ENCODE peak calls at places on chromosomes 2 and 18, in nine cellular contexts. R is adrenal gland; M is uterus; W is left ventricle myocardium inferior; T is hepatocyte; S is CD4-positive, CD25-positive, alpha-beta regulatory T cell; A is Caco-2; K is K562; Q is lower lobe of right lung. H is an unnamed sample. For H3K36me3 and H3K4me1, the result is how much of the 10 kb centered on the place peaks cover.

GRCh38 chr2:204825054-204825453 is 279.8 kb downstream of the PARD3B start:
- DNase-seq in S (no peak), A (peak), M (no peak), R (no peak), W (no peak), T (peak), K (no peak), Q (no peak), H (no peak)

GRCh38 chr2:195318440-195319111 is 338.4 kb upstream of the SLC39A10 start:
- DNase-seq in A (no peak), S (peak), R (peak), Q (no peak), K (peak), W (no peak), T (peak), M (no peak), H (no peak)

GRCh38 chr2:232687382-232688160 is 9.6 kb upstream of the GIGYF2 start:
- DNase-seq in K (no peak), Q (no peak), W (no peak), S (no peak), T (no peak), A (no peak), M (no peak), R (no peak), H (no peak)

GRCh38 chr2:12932192-12932591 is 215.5 kb downstream of the TRIB2 start:
- DNase-seq in Q (no peak), R (peak), K (peak), M (no peak), S (no peak), W (no peak), A (no peak), T (no peak), H (no peak)

GRCh38 chr2:207558106-207558505 is 28.3 kb downstream of the CREB1 start:
- DNase-seq in Q (no peak), S (no peak), A (no peak), T (no peak), R (no peak), M (no peak), W (no peak), K (no peak), H (no peak)

GRCh38 chr18:29271496-29271895 is 1094.6 kb upstream of the CDH2 start:
- DNase-seq in S (no peak), W (no peak), A (no peak), K (no peak), Q (no peak), M (no peak), T (no peak), R (no peak), H (no peak)

GRCh38 chr2:237283136-237283928 is 130.6 kb downstream of the COL6A3 start:
- DNase-seq in M (no peak), W (no peak), A (no peak), S (no peak), K (no peak), R (no peak), T (no peak), Q (no peak), H (no peak)

GRCh38 chr2:174365583-174365982 is 29.9 kb upstream of the SCRN3 start:
- DNase-seq in R (no peak), W (no peak), A (no peak), S (no peak), Q (no peak), K (no peak), T (no peak), M (no peak), H (no peak)

GRCh38 chr2:11764359-11764758 is 17.9 kb downstream of the LPIN1 start:
- DNase-seq in Q (no peak), K (peak), T (no peak), W (peak), R (no peak), S (no peak), M (no peak), A (no peak), H (peak)

GRCh38 chr2:28809927-28810326 is 707 bp upstream of the SPDYA start:
- DNase-seq in R (no peak), M (no peak), K (no peak), T (no peak), Q (no peak), W (no peak), A (no peak), S (no peak), H (no peak)

GRCh38 chr2:238256594-238257104 is 16.8 kb upstream of the HES6 start:
- DNase-seq in Q (peak), M (no peak), T (peak), K (peak), W (peak), A (peak), S (peak), R (peak), H (peak)

GRCh38 chr2:85457877-85458316 is 39.4 kb downstream of the SH2D6 start:
- DNase-seq in T (no peak), Q (no peak), S (no peak), A (no peak), K (no peak), W (no peak), R (peak), M (no peak), H (no peak)

GRCh38 chr18:25535495-25535894 is 183.5 kb upstream of the ZNF521 start:
- DNase-seq in S (no peak), Q (no peak), W (no peak), R (no peak), T (no peak), M (no peak), K (no peak), A (no peak), H (no peak)

GRCh38 chr2:191318729-191319078 is 73.5 kb downstream of the MYO1B start:
- DNase-seq in A (peak), M (no peak), K (no peak), W (no peak), Q (no peak), S (no peak), T (peak), R (no peak), H (no peak)

GRCh38 chr2:108829916-108830315 is 43.3 kb downstream of the CCDC138 start:
- DNase-seq in A (no peak), M (no peak), S (no peak), R (no peak), Q (no peak), K (no peak), W (no peak), T (no peak), H (no peak)

GRCh38 chr2:26164231-26164630 is 8.7 kb upstream of the GAREM2 start:
- DNase-seq in A (no peak), S (no peak), K (no peak), T (no peak), W (peak), Q (peak), R (no peak), M (no peak), H (no peak)

GRCh38 chr2:148794558-148794957 is 80.5 kb upstream of the KIF5C start:
- DNase-seq in S (no peak), M (no peak), K (no peak), T (no peak), R (no peak), A (no peak), W (no peak), Q (no peak), H (no peak)

GRCh38 chr2:199404841-199405240 is 52.9 kb downstream of the SATB2 start:
- DNase-seq in T (no peak), A (no peak), K (no peak), Q (no peak), S (no peak), R (no peak), W (no peak), M (no peak), H (no peak)

GRCh38 chr2:232013701-232014353 is 52.3 kb downstream of the DIS3L2 start:
- DNase-seq in T (peak), R (no peak), A (no peak), K (no peak), M (no peak), Q (no peak), W (no peak), S (no peak), H (no peak)

GRCh38 chr2:181891258-181891965 is at the start of gene ITPRID2:
- DNase-seq in R (peak), K (peak), T (peak), W (peak), Q (peak), M (peak), S (peak), A (peak), H (peak)

GRCh38 chr18:32450026-32450681 is 20.5 kb downstream of the GAREM1 start:
- DNase-seq in Q (no peak), S (no peak), A (no peak), W (no peak), K (no peak), M (no peak), R (no peak), T (no peak), H (no peak)

GRCh38 chr2:96353606-96354095 is 18.1 kb downstream of the NCAPH start:
- DNase-seq in K (no peak), W (no peak), A (no peak), Q (no peak), R (no peak), S (no peak), M (no peak), T (no peak), H (no peak)

GRCh38 chr2:19579466-19579865 is 221.0 kb upstream of the OSR1 start:
- DNase-seq in M (no peak), Q (no peak), W (no peak), T (no peak), A (no peak), S (no peak), R (no peak), K (no peak), H (no peak)

GRCh38 chr2:226337941-226338605 is 461.5 kb downstream of the IRS1 start:
- DNase-seq in Q (no peak), M (no peak), S (no peak), R (no peak), W (no peak), K (no peak), A (no peak), T (peak), H (no peak)

GRCh38 chr2:109386004-109386695 is 227.6 kb downstream of the SEPTIN10 start:
- DNase-seq in T (no peak), M (no peak), W (no peak), R (no peak), Q (no peak), K (peak), S (no peak), A (no peak), H (peak)

GRCh38 chr2:15607709-15608391 is 16.2 kb downstream of the DDX1 start:
- DNase-seq in M (no peak), Q (no peak), A (no peak), T (no peak), S (no peak), K (no peak), R (no peak), W (no peak), H (no peak)

GRCh38 chr2:15609341-15610042 is 17.8 kb downstream of the DDX1 start:
- DNase-seq in K (no peak), S (no peak), W (no peak), R (no peak), T (no peak), M (no peak), Q (no peak), A (no peak), H (no peak)

GRCh38 chr2:15613736-15614429 is 22.2 kb downstream of the DDX1 start:
- DNase-seq in Q (no peak), R (no peak), W (no peak), M (no peak), A (no peak), T (no peak), K (no peak), S (no peak), H (no peak)

GRCh38 chr2:15608392-15608761 is 16.7 kb downstream of the DDX1 start:
- DNase-seq in K (no peak), R (no peak), W (no peak), M (no peak), Q (no peak), T (no peak), S (no peak), A (no peak), H (no peak)

DNA sequence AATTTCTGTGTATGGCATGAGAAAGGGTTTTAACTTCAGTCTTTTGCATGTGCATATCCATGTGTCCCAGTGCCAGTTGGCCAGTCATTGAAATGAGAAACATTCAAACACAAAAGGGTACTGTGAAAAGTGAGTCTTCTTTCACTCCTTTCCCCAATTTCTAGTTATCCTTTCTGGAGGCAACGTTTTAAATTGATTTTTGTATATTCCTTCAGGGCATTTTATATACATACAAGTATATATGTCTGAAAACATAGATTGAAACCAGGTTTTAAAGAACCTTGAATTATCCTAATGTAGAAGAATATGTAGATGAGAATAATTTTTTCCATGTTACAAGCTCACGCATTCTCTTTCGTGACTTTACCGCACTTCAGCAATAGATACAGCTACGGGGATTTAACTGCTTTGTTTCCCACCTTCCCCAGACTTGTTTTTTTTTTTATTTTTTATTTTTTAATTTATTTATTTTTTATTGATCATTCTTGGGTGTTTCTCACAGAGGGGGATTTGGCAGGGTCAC is 18.8 kb downstream of the DDX1 start:
- DNase-seq in R (no peak), M (no peak), Q (no peak), S (no peak), K (no peak), A (no peak), T (no peak), W (no peak), H (no peak)
- H3K36me3 ChIP-seq in R (half or more), M (under half), Q (half or more), S (half or more), K (half or more), A (under half), T (under half), W (half or more), H (half or more)

DNA sequence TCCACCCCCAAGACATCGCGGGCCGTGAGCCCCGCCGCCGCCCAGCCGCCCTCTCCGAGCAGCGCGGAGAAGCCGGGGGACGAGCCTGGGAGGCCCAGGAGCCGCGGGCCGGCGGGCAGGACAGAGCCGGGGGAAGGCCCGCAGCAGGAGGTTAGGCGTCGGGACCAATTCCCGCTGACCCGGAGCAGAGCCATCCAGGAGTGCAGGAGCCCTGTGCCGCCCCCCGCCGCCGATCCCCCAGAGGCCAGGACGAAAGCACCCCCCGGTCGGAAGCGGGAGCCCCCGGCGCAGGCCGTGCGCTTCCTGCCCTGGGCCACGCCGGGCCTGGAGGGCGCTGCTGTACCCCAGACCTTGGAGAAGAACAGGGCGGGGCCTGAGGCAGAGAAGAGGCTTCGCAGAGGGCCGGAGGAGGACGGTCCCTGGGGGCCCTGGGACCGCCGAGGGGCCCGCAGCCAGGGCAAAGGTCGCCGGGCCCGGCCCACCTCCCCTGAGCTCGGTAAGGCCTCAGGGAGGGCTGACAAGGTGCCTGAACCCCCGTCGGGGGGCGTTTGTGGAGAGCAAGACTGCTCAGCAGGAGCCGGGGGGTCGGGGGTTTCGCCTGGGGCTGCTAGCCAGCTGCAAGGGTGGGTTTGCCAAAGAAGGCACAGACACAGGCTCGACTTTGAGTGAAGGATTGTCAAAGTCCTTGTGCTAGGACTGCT is 14.3 kb downstream of the SPEG start:
- DNase-seq in R (no peak), M (no peak), S (no peak), A (no peak), Q (no peak), K (no peak), W (no peak), T (no peak), H (peak)
- H3K4me1 ChIP-seq in R (under half), M (under half), S (under half), A (under half), Q (under half), K (under half), W (half or more), T (under half), H (under half)

GRCh38 chr2:134433934-134434333 is 180.1 kb downstream of the MGAT5 start:
- DNase-seq in Q (no peak), K (no peak), R (no peak), M (no peak), A (no peak), S (no peak), T (no peak), W (no peak), H (no peak)
- H3K36me3 ChIP-seq in Q (under half), K (under half), R (under half), M (under half), A (under half), S (half or more), T (under half), W (half or more), H (half or more)

DNA sequence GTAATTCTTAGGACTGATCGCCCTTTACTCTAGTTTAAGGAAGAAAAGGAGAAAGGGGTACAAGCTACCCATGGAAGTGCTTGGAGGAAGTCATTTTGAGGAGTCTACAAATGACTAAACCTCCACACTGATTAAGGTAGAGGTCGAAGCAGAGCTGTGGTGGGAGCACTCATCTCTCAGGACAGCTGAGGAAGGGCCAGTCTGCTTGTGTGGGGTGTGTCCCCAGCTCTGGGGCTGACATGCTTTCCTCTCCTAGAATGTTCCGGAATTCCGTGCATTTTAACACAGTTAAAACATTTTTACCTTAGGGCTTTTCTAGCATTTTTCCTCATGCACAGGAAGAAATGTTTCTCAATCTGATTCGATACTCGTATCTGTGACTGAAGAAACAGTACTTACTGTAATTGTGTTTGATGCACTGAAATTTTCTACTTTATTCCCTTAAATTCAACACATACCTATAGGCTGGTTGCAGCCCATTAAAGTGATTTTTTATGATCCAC is 135.1 kb downstream of the NCK2 start:
- DNase-seq in K (no peak), S (no peak), T (no peak), Q (no peak), R (no peak), A (no peak), M (no peak), W (no peak), H (no peak)
- H3K4me1 ChIP-seq in K (under half), S (half or more), T (under half), Q (under half), R (under half), A (under half), M (under half), W (under half), H (under half)

GRCh38 chr2:70214958-70215357 is 24.1 kb upstream of the C2orf42 start:
- DNase-seq in R (no peak), A (no peak), K (no peak), S (no peak), W (no peak), Q (no peak), T (no peak), M (no peak), H (no peak)
- H3K36me3 ChIP-seq in R (half or more), A (under half), K (half or more), S (half or more), W (half or more), Q (half or more), T (under half), M (under half), H (half or more)

GRCh38 chr2:70122470-70122869 is 35.2 kb downstream of the PCBP1 start:
- DNase-seq in S (no peak), M (no peak), Q (no peak), T (no peak), R (no peak), W (no peak), A (no peak), K (no peak), H (no peak)

GRCh38 chr2:70123829-70124117 is 36.5 kb downstream of the PCBP1 start:
- DNase-seq in T (no peak), R (no peak), Q (no peak), K (no peak), A (no peak), S (no peak), W (no peak), M (no peak), H (no peak)

GRCh38 chr2:70124983-70125480 is 37.8 kb downstream of the PCBP1 start:
- DNase-seq in T (peak), S (peak), W (peak), K (peak), R (peak), A (peak), Q (peak), M (peak), H (peak)

GRCh38 chr2:70121627-70122372 is 34.5 kb downstream of the PCBP1 start:
- DNase-seq in M (no peak), S (no peak), A (no peak), R (no peak), K (peak), W (no peak), Q (no peak), T (no peak), H (no peak)

GRCh38 chr2:70123051-70123828 is 36.0 kb downstream of the PCBP1 start:
- DNase-seq in M (peak), Q (no peak), R (peak), S (no peak), W (peak), K (peak), T (peak), A (no peak), H (peak)
- H3K4me1 ChIP-seq in M (under half), Q (half or more), R (under half), S (half or more), W (half or more), K (half or more), T (under half), A (under half), H (half or more)

DNA sequence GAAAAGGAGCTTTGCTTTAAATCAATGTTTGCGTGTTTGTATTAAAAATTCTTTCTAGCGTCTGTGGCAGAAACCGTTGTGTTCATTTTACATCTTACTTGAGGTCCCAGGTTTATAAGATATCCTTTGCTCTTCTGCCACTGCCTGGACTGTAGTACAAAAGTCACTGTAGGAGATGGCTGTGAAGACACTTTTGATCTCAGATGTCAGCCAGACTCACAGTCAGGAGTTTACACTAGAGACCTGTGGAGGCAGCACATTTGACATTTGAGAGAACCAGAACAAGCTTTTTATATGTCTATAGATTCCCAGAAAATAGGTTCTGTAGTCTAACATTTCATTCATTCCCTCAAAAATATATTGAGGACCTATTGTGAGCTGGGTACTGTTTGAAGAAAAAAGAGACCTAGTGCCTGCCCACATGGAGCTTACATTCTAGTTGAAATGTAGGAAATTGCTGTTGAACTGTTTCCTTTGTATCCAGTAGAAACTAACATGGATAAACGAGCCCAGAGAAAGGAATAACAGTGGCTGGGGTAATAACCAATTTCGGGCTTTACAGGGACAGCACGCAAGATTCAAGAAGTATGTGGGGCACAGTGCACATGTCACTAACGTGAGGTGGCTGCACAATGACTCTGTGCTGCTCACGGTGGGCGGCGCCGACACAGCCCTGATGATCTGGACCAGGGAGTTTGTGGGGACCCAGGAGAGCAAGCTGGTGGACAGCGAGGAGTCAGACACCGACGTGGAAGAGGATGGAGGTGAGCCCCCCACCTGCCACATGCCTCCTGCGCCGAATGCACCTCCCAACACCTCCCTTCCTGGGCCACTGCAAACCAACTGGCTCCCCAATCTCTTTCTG is 122.3 kb downstream of the RTN4 start:
- DNase-seq in M (no peak), W (no peak), S (no peak), A (no peak), Q (no peak), K (no peak), R (no peak), T (no peak), H (no peak)
- H3K36me3 ChIP-seq in M (under half), W (under half), S (under half), A (under half), Q (under half), K (under half), R (under half), T (under half), H (under half)

GRCh38 chr2:112817082-112817481 is 19.5 kb downstream of the IL1B start:
- DNase-seq in M (no peak), R (no peak), A (no peak), K (no peak), W (no peak), Q (no peak), T (no peak), S (no peak), H (no peak)
- H3K4me1 ChIP-seq in M (under half), R (under half), A (under half), K (under half), W (under half), Q (under half), T (under half), S (under half), H (under half)

H was measured in heart left ventricle.